ENCODE peak calls at places on chromosomes 7 and 10, in five cellular contexts. V is tibial nerve; W is AG04450; N is CD8-positive, alpha-beta T cell; K is progenitor cell of endocrine pancreas. X is an unnamed sample.

GRCh38 chr7:87575521-87575920 is 25.2 kb downstream of the ABCB1 start:
- DNase-seq in K (no peak), W (no peak), V (no peak), N (no peak), X (no peak)

GRCh38 chr7:131145026-131145425 is 182.7 kb upstream of the MKLN1 start:
- DNase-seq in K (no peak), W (no peak), N (no peak), V (no peak), X (no peak)

GRCh38 chr7:141333459-141333858 is 217.8 kb upstream of the AGK start:
- DNase-seq in K (peak; percentile 29), W (no peak), V (no peak), N (no peak), X (no peak)

GRCh38 chr7:134601459-134601858 is 45.2 kb upstream of the BPGM start:
- DNase-seq in W (no peak), V (no peak), N (no peak), K (no peak), X (no peak)

GRCh38 chr7:51645298-51645697 is 328.7 kb upstream of the COBL start:
- DNase-seq in W (no peak), V (no peak), K (no peak), N (no peak), X (no peak)

GRCh38 chr10:88379575-88379974 is 203.5 kb downstream of the RNLS start:
- DNase-seq in K (no peak), W (peak; percentile 24), V (no peak), N (no peak), X (no peak)

GRCh38 chr7:36456548-36456947 is 66.9 kb downstream of the ANLN start:
- DNase-seq in V (no peak), W (no peak), N (no peak), K (no peak), X (no peak)

GRCh38 chr7:51080622-51081269 is 235.9 kb downstream of the COBL start:
- DNase-seq in K (no peak), W (no peak), N (no peak), V (no peak), X (no peak)

GRCh38 chr10:29849434-29849833 is 210.0 kb downstream of the JCAD start:
- DNase-seq in K (no peak), W (peak; percentile 82), V (no peak), N (no peak), X (no peak)

GRCh38 chr10:19788075-19788686 is 28.1 kb upstream of the PLXDC2 start:
- DNase-seq in V (no peak), W (peak; percentile 32), N (no peak), K (no peak), X (no peak)

GRCh38 chr7:49789736-49790135 is 16.3 kb downstream of the VWC2 start:
- DNase-seq in W (no peak), N (no peak), K (no peak), V (no peak), X (no peak)

GRCh38 chr7:6419310-6419773 is 28.4 kb downstream of the DAGLB start:
- DNase-seq in K (no peak), V (no peak), N (no peak), W (no peak), X (no peak)

GRCh38 chr7:26199301-26200112 is 1.0 kb downstream of the HNRNPA2B1 start:
- DNase-seq in N (peak; percentile 59), K (peak; percentile 18), W (no peak), V (peak; percentile 44), X (no peak)

GRCh38 chr7:32618470-32618869 is 123.2 kb downstream of the AVL9 start:
- DNase-seq in K (no peak), N (no peak), W (no peak), V (no peak), X (no peak)

GRCh38 chr7:26343320-26343832 is 51.7 kb downstream of the SNX10 start:
- DNase-seq in W (no peak), N (no peak), V (no peak), K (no peak), X (no peak)

GRCh38 chr7:44377134-44377463 is 51.7 kb upstream of the CAMK2B start:
- DNase-seq in K (no peak), W (no peak), N (no peak), V (no peak), X (no peak)

GRCh38 chr7:44376429-44377133 is 51.2 kb upstream of the CAMK2B start:
- DNase-seq in N (no peak), W (no peak), K (no peak), V (no peak), X (no peak)

GRCh38 chr7:44375926-44376342 is 50.5 kb upstream of the CAMK2B start:
- DNase-seq in W (no peak), N (no peak), K (no peak), V (no peak), X (no peak)

GRCh38 chr7:44374007-44374763 is 48.8 kb upstream of the CAMK2B start:
- DNase-seq in V (no peak), N (no peak), W (no peak), K (no peak), X (no peak)

GRCh38 chr7:44375236-44375699 is 49.9 kb upstream of the CAMK2B start:
- DNase-seq in K (no peak), V (no peak), N (no peak), W (no peak), X (no peak)
- TF ChIP-seq CTCF in K (peak; percentile 50), V (no peak), N (no peak), W (no peak), X (peak; percentile 21)

DNA sequence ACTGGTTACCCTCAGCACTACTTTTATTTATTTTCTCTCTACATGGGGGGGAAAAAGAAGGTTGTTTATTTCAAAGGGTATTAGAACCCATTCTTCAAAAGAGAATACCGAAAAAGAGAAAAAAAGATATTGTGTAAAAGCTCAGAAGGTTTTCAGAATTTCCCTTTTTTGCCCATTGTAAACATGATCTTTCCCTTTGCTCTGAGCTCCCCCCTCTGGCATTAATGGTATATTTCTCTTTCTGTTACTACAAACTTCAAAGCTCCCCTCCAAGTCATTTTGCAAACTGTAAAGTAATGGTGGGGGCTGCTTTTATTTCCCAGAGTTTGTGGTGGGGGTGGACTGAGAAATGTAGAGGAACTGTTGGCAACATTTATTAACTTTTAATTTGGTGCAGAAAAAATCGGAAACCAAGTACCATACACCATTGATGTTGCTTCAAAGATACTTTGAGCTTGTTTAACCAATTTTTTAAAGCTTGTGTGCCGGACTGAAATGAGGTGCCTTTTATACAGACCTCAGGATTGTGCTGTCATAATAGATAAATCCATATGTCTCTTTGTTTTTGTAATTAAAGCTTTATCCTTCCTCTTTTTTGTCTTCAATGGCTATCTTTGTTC is 181.5 kb downstream of the EXOC4 start:
- DNase-seq in N (no peak), V (no peak), W (no peak), K (no peak), X (no peak)
- TF ChIP-seq CTCF in N (peak; percentile 32), V (peak; percentile 21), W (peak; percentile 70), K (peak; percentile 52), X (peak; percentile 55)

DNA sequence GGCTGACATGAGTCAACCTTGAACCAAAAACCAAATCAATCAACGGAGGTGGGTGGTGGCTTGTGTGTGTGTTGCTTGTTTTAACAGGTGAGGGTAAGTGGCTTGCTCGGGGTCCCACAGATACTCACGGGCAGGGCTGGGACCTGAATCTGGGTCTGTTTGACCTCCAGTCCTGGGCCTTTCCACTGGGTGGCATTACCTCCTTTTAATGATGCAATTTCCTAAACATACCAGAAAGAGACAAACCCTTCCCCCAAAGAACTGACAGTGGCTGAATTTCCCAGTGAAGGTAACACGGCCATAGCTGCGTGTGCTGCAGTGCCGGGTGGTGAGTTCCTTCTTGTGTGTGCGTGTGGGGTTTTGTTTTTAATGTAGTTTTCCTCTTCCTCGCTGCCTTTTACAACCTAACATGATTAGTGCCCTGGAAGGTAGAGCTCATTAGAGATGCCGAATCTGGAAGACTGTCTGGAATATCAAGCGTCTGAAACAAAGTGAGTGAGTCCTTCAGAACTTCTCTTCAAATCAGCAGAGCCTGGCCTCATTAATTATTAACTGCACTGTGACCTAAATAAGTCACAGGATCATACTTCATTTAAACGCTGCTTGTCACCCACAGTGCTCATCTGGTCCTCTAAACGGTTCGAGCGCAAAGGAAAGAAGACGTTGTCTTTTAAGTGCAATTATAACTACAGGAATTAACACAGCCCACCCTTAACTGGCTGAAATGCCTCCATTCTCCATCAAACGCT is 166.1 kb upstream of the TCERG1L start:
- DNase-seq in V (no peak), N (no peak), W (no peak), K (no peak), X (no peak)
- TF ChIP-seq CTCF in V (no peak), N (no peak), W (no peak), K (peak; percentile 11), X (no peak)

DNA sequence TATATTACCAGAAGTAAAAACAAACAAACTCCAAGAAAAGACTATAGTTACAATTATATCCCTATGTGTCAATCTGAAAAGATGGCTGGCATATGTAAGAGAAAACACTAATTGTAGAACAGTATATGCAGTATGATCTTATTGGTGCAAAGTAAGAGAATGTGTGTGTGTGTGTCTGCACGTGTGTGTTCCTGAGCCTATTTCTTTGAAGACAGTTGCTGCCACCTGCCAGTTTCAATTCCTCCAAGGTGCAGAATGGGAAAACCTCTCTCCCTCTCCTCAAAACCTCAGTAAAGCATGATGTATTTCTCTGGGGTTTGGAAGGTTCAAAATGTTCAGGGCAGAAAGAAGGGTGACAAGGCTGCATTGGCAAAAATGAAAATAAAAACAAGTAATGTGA is 8.8 kb upstream of the SFTPA1 start:
- DNase-seq in V (no peak), K (no peak), N (no peak), W (no peak), X (no peak)
- TF ChIP-seq CTCF in V (no peak), K (no peak), N (no peak), W (no peak), X (no peak)

GRCh38 chr7:150378853-150379589 is at the start of gene ZNF775:
- DNase-seq in N (peak; percentile 90), K (peak; percentile 95), W (peak; percentile 79), V (peak; percentile 93), X (peak; percentile 98)
- TF ChIP-seq CTCF in N (no peak), K (no peak), W (no peak), V (no peak), X (no peak)

GRCh38 chr10:9311702-9312499 is 1257.4 kb downstream of the GATA3 start:
- DNase-seq in K (no peak), N (no peak), V (no peak), W (no peak), X (no peak)
- TF ChIP-seq CTCF in K (peak; percentile 50), N (no peak), V (no peak), W (peak; percentile 43), X (peak; percentile 34)

DNA sequence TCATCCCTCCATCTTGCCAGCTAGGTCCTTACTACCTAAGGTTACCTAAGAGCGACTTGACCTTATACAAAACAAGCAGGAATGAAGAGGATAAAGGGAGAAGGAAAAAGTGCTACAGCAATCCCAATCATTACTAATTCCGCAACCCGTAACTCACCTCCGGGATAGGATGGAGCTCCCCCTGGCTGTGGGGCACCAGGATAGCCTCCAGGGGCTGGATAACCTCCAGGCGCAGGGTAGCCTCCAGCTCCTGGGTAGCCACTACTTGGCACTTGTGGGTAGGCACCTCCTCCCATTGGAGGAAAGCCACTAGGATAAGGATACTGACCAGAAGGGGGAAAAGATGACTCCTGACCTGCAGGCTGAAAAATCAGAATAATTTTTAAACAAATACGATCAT is 15.8 kb downstream of the ANXA7 start:
- DNase-seq in N (no peak), K (no peak), V (no peak), W (no peak), X (no peak)
- TF ChIP-seq CTCF in N (no peak), K (peak; percentile 12), V (no peak), W (peak; percentile 28), X (no peak)

X was measured in D721Med.